ENCODE peak calls at places on chromosomes 1 and 21, in eight cellular contexts. U is heart right ventricle; K is colonic mucosa; V is CD8-positive, alpha-beta memory T cell; L is psoas muscle; F is fibroblast of pulmonary artery; T is epithelial cell of proximal tubule; R is upper lobe of right lung. J is an unnamed sample.

GRCh38 chr1:171486048-171486519 is 754 bp downstream of the PRRC2C start:
- DNase-seq in U (no peak), K (peak; percentile 45), V (peak; percentile 76), L (no peak), F (peak; percentile 71), T (no peak), R (no peak), J (peak; percentile 62)

GRCh38 chr1:150995896-150996295 is 10.8 kb downstream of the MINDY1 start:
- DNase-seq in U (no peak), K (no peak), V (no peak), L (peak; percentile 78), F (peak; percentile 56), T (no peak), R (no peak), J (no peak)

GRCh38 chr21:42012344-42012743 is 2.2 kb upstream of the ZBTB21 start:
- DNase-seq in U (no peak), K (no peak), V (no peak), L (no peak), F (no peak), T (no peak), R (no peak), J (no peak)

GRCh38 chr1:20063861-20064292 is 6.1 kb upstream of the PLA2G5 start:
- DNase-seq in U (no peak), K (no peak), V (no peak), L (no peak), F (peak; percentile 59), T (peak; percentile 35), R (no peak), J (peak; percentile 17)

GRCh38 chr1:32791881-32792280 is 25.3 kb downstream of the YARS1 start:
- DNase-seq in U (no peak), K (no peak), V (no peak), L (no peak), F (peak; percentile 59), T (no peak), R (no peak), J (no peak)

GRCh38 chr1:19166066-19166465 is 44.0 kb downstream of the UBR4 start:
- DNase-seq in U (no peak), K (no peak), V (no peak), L (no peak), F (no peak), T (no peak), R (no peak), J (no peak)

GRCh38 chr1:119702384-119702783 is 9.3 kb upstream of the PHGDH start:
- DNase-seq in U (no peak), K (no peak), V (no peak), L (no peak), F (peak; percentile 69), T (no peak), R (no peak), J (peak; percentile 72)

GRCh38 chr1:237901284-237901870 is 10.7 kb upstream of the ZP4 start:
- DNase-seq in U (no peak), K (no peak), V (no peak), L (no peak), F (no peak), T (no peak), R (no peak), J (no peak)

GRCh38 chr1:184141481-184141880 is 90.0 kb downstream of the TSEN15 start:
- DNase-seq in U (no peak), K (no peak), V (no peak), L (no peak), F (no peak), T (no peak), R (no peak), J (no peak)

GRCh38 chr1:184146202-184146601 is 94.7 kb downstream of the TSEN15 start:
- DNase-seq in U (no peak), K (no peak), V (no peak), L (no peak), F (no peak), T (no peak), R (no peak), J (no peak)

GRCh38 chr1:184150776-184151531 is 99.4 kb downstream of the TSEN15 start:
- DNase-seq in U (no peak), K (no peak), V (no peak), L (peak; percentile 59), F (peak; percentile 27), T (peak; percentile 50), R (no peak), J (no peak)

GRCh38 chr1:184143449-184143848 is 91.9 kb downstream of the TSEN15 start:
- DNase-seq in U (no peak), K (no peak), V (no peak), L (no peak), F (peak; percentile 43), T (no peak), R (no peak), J (no peak)

GRCh38 chr1:184145083-184145482 is 93.6 kb downstream of the TSEN15 start:
- DNase-seq in U (no peak), K (no peak), V (no peak), L (no peak), F (no peak), T (no peak), R (no peak), J (no peak)
- H3K4me3 ChIP-seq in U (no peak overlapping the region), K (no peak overlapping the region), V (no peak overlapping the region), L (no peak overlapping the region), F (no peak overlapping the region), T (no peak overlapping the region), R (no peak overlapping the region), J (no peak overlapping the region)

GRCh38 chr1:40784771-40785151 is 1.2 kb downstream of the KCNQ4 start:
- DNase-seq in U (no peak), K (peak; percentile 35), V (no peak), L (peak; percentile 60), F (no peak), T (no peak), R (no peak), J (no peak)
- H3K4me3 ChIP-seq in U (peak overlapping the region; percentile 49), K (peak overlapping the region; percentile 19), V (no peak overlapping the region), L (peak overlapping the region; percentile 74), F (no peak overlapping the region), T (no peak overlapping the region), R (peak overlapping the region; percentile 29), J (no peak overlapping the region)

DNA sequence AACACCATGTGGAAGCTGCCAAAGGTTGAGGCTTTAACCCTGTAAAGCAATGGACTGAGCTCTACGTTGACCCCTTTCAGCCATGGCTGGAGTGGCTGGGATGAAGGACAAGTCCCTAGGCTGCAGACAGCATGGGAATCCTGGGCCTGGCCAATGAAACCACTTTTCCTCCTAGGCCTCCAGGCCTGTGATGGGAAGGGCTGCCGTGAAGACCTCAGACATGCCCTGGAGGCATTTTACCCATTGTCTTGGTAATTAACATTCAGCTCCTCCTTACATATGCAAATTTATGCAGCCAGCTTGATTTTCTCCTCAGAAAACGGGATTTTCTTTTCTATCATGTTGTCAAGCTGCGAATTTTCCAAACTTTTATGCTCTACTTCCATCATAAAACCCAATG is 214.5 kb downstream of the RGS7 start:
- DNase-seq in U (no peak), K (no peak), V (no peak), L (no peak), F (no peak), T (no peak), R (no peak), J (no peak)
- H3K4me3 ChIP-seq in U (no peak overlapping the region), K (no peak overlapping the region), V (no peak overlapping the region), L (no peak overlapping the region), F (no peak overlapping the region), T (no peak overlapping the region), R (no peak overlapping the region), J (no peak overlapping the region)

DNA sequence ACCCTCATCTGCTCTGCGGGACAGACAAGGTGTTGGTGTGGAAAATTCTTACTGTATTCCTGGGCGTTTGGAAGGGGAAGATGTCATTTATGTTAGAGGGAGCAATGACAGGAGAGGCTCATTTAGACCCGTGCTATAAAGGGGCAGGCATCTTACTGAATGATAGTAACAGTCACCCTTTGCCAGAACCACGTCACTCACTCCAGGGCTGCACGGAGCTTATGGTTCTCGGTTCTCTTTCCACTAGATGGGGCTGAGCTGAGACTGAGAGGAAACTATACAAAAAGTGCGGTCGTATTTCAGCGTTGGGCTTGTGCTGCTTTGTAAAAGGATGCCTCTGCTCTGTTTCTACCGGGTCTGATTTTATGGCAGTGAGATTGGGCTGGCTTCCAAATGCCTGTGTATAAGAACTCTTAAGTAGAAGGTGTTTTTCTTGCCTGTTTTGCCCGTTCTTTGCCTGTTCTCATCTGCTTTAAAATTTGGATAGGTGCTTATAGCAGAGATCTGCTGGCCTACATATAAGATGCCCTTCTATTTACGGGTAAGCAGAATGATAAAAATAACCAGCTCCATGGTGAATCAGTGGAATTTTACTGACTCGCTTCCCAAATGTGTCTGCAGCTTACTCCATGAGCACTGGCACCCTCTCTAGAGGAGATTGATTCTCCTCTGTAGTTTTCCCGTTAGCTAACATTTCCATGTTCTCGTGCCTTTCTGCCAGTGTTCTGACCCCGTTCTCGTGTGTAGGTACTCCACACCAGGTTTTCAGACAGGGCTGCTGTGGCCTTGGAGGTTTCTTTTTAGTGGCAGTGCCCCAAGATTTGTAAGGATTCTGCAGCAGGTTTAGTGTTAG is 55.9 kb downstream of the MRPS6 start:
- DNase-seq in U (peak; percentile 41), K (peak; percentile 44), V (peak; percentile 4), L (peak; percentile 67), F (peak; percentile 87), T (peak; percentile 22), R (no peak), J (peak; percentile 82)
- H3K4me3 ChIP-seq in U (peak overlapping the region; percentile 25), K (no peak overlapping the region), V (peak overlapping the region; percentile 1), L (peak overlapping the region; percentile 50), F (peak overlapping the region; percentile 20), T (no peak overlapping the region), R (no peak overlapping the region), J (peak overlapping the region; percentile 9)

GRCh38 chr1:12539705-12540579 is 78.1 kb downstream of the DHRS3 start:
- DNase-seq in U (peak; percentile 82), K (peak; percentile 57), V (no peak), L (peak; percentile 92), F (peak; percentile 94), T (no peak), R (peak; percentile 77), J (no peak)
- H3K4me3 ChIP-seq in U (peak overlapping the region; percentile 37), K (no peak overlapping the region), V (no peak overlapping the region), L (peak overlapping the region; percentile 53), F (no peak overlapping the region), T (no peak overlapping the region), R (no peak overlapping the region), J (no peak overlapping the region)

GRCh38 chr1:79004916-79005315 is 1.6 kb downstream of the ADGRL4 start:
- DNase-seq in U (no peak), K (no peak), V (no peak), L (no peak), F (peak; percentile 60), T (no peak), R (no peak), J (no peak)
- H3K4me3 ChIP-seq in U (peak overlapping the region; percentile 65), K (no peak overlapping the region), V (no peak overlapping the region), L (peak overlapping the region; percentile 58), F (peak overlapping the region; percentile 75), T (no peak overlapping the region), R (peak overlapping the region; percentile 41), J (no peak overlapping the region)

J was measured in skeletal muscle cell.